ENCODE peak calls at places on chromosomes 3 and 15, in ten cellular contexts. W is stimulated activated CD4-positive, alpha-beta T cell treated with anti-CD3 and anti-CD28 coated beads, Interleukin-4, amount 100 ng/mL, for 48 hours; Z is NCI-H187; Y is neural crest cell; Q is NCI-H460; B is HCEC 1CT; R is uterus; G is psoas muscle; M is activated CD8-positive, alpha-beta memory T cell treated with anti-CD3 and anti-CD28 coated beads for 48 hours; N is NCI-H2029. K is an unnamed sample.

GRCh38 chr3:37054370-37054769 is 61.1 kb downstream of the MLH1 start:
- DNase-seq in W (no peak), Z (no peak), Y (no peak), Q (no peak), B (peak; percentile 34), R (no peak), G (no peak), M (no peak), N (peak; percentile 11), K (no peak)

GRCh38 chr3:44887101-44887500 is 12.7 kb downstream of the TGM4 start:
- DNase-seq in W (no peak), Z (no peak), Y (no peak), Q (no peak), B (no peak), R (no peak), G (no peak), M (no peak), N (no peak), K (no peak)

GRCh38 chr15:88785217-88785616 is 18.0 kb upstream of the ACAN start:
- DNase-seq in W (no peak), Z (no peak), Y (no peak), Q (no peak), B (no peak), R (no peak), G (no peak), M (no peak), N (no peak), K (no peak)

GRCh38 chr3:43869491-43869890 is 178.8 kb downstream of the ABHD5 start:
- DNase-seq in W (no peak), Z (no peak), Y (no peak), Q (no peak), B (no peak), R (no peak), G (no peak), M (no peak), N (no peak), K (no peak)

GRCh38 chr3:51304230-51304629 is 80.9 kb upstream of the MANF start:
- DNase-seq in W (no peak), Z (no peak), Y (no peak), Q (no peak), B (no peak), R (no peak), G (no peak), M (no peak), N (no peak), K (no peak)

GRCh38 chr3:37056826-37057225 is 63.5 kb downstream of the MLH1 start:
- DNase-seq in W (no peak), Z (no peak), Y (no peak), Q (no peak), B (no peak), R (no peak), G (no peak), M (no peak), N (no peak), K (no peak)

GRCh38 chr15:29312387-29312786 is 42.8 kb upstream of the NSMCE3 start:
- DNase-seq in W (no peak), Z (no peak), Y (no peak), Q (no peak), B (peak; percentile 93), R (no peak), G (no peak), M (no peak), N (no peak), K (no peak)

GRCh38 chr15:31077981-31078380 is 23.5 kb downstream of the TRPM1 start:
- DNase-seq in W (no peak), Z (no peak), Y (no peak), Q (no peak), B (no peak), R (no peak), G (no peak), M (no peak), N (no peak), K (no peak)

GRCh38 chr3:172591876-172592771 is 68.9 kb upstream of the TNFSF10 start:
- DNase-seq in W (peak; percentile 87), Z (no peak), Y (no peak), Q (no peak), B (no peak), R (no peak), G (no peak), M (peak; percentile 66), N (no peak), K (peak; percentile 71)

GRCh38 chr3:156614642-156615511 is 59.5 kb upstream of the TIPARP start:
- DNase-seq in W (no peak), Z (no peak), Y (no peak), Q (no peak), B (peak; percentile 49), R (no peak), G (no peak), M (no peak), N (no peak), K (no peak)

K was measured in stimulated activated effector memory CD8-positive, alpha-beta T cell treated with anti-CD3 and anti-CD28 coated beads, Interleukin-12 subunit alpha, Interleukin-12 subunit beta, amount 100 ng/mL, for 72 hours.